ENCODE peak calls at places on chromosomes 1 and 21, in five cellular contexts. One of them, this sample, is unnamed.

GRCh38 chr1:150575518-150576366 is 3.7 kb downstream of the MCL1 start:
- DNase-seq in CD8-positive, alpha-beta T cell: no peak
- DNase-seq in lung microvascular endothelial cell: peak
- DNase-seq in stomach: no peak
- DNase-seq in HCEC 1CT: no peak
- DNase-seq in this sample: peak

GRCh38 chr1:224427346-224427745 is 7.3 kb downstream of the WDR26 start:
- DNase-seq in CD8-positive, alpha-beta T cell: no peak
- DNase-seq in lung microvascular endothelial cell: peak
- DNase-seq in stomach: no peak
- DNase-seq in HCEC 1CT: peak
- DNase-seq in this sample: peak

GRCh38 chr1:209610378-209610905 is 26.9 kb downstream of the CAMK1G start:
- DNase-seq in CD8-positive, alpha-beta T cell: no peak
- DNase-seq in lung microvascular endothelial cell: no peak
- DNase-seq in stomach: no peak
- DNase-seq in HCEC 1CT: no peak
- DNase-seq in this sample: no peak

GRCh38 chr1:93344886-93345632 is 648 bp upstream of the DR1 start:
- DNase-seq in CD8-positive, alpha-beta T cell: no peak
- DNase-seq in lung microvascular endothelial cell: no peak
- DNase-seq in stomach: no peak
- DNase-seq in HCEC 1CT: peak
- DNase-seq in this sample: no peak

GRCh38 chr1:229205854-229206253 is 65.1 kb upstream of the RAB4A start:
- DNase-seq in CD8-positive, alpha-beta T cell: no peak
- DNase-seq in lung microvascular endothelial cell: no peak
- DNase-seq in stomach: no peak
- DNase-seq in HCEC 1CT: no peak
- DNase-seq in this sample: no peak

GRCh38 chr21:14987370-14988170 is 77.2 kb downstream of the NRIP1 start:
- DNase-seq in CD8-positive, alpha-beta T cell: no peak
- DNase-seq in lung microvascular endothelial cell: no peak
- DNase-seq in stomach: no peak
- DNase-seq in HCEC 1CT: no peak
- DNase-seq in this sample: no peak

GRCh38 chr21:31476551-31477120 is 132.6 kb upstream of the TIAM1 start:
- DNase-seq in CD8-positive, alpha-beta T cell: no peak
- DNase-seq in lung microvascular endothelial cell: no peak
- DNase-seq in stomach: no peak
- DNase-seq in HCEC 1CT: no peak
- DNase-seq in this sample: no peak

GRCh38 chr1:72434070-72434469 is 151.7 kb upstream of the NEGR1 start:
- DNase-seq in CD8-positive, alpha-beta T cell: no peak
- DNase-seq in lung microvascular endothelial cell: no peak
- DNase-seq in stomach: no peak
- DNase-seq in HCEC 1CT: no peak
- DNase-seq in this sample: no peak

GRCh38 chr1:38341694-38342093 is 295.1 kb upstream of the POU3F1 start:
- DNase-seq in CD8-positive, alpha-beta T cell: no peak
- DNase-seq in lung microvascular endothelial cell: no peak
- DNase-seq in stomach: no peak
- DNase-seq in HCEC 1CT: no peak
- DNase-seq in this sample: no peak

GRCh38 chr1:36857761-36858160 is 176.6 kb downstream of the GRIK3 start:
- DNase-seq in CD8-positive, alpha-beta T cell: no peak
- DNase-seq in lung microvascular endothelial cell: no peak
- DNase-seq in stomach: no peak
- DNase-seq in HCEC 1CT: no peak
- DNase-seq in this sample: no peak

GRCh38 chr1:49728377-49728776 is 295.4 kb downstream of the AGBL4 start:
- DNase-seq in CD8-positive, alpha-beta T cell: no peak
- DNase-seq in lung microvascular endothelial cell: peak
- DNase-seq in stomach: no peak
- DNase-seq in HCEC 1CT: no peak
- DNase-seq in this sample: peak

GRCh38 chr1:152980676-152981075 is 3.2 kb upstream of the SPRR1A start:
- DNase-seq in CD8-positive, alpha-beta T cell: no peak
- DNase-seq in lung microvascular endothelial cell: no peak
- DNase-seq in stomach: no peak
- DNase-seq in HCEC 1CT: no peak
- DNase-seq in this sample: no peak

GRCh38 chr1:219660666-219661463 is 48.0 kb upstream of the ZC3H11B start:
- DNase-seq in CD8-positive, alpha-beta T cell: no peak
- DNase-seq in lung microvascular endothelial cell: peak
- DNase-seq in stomach: peak
- DNase-seq in HCEC 1CT: peak
- DNase-seq in this sample: peak

GRCh38 chr1:26094677-26095383 is 16.8 kb upstream of the PDIK1L start:
- DNase-seq in CD8-positive, alpha-beta T cell: no peak
- DNase-seq in lung microvascular endothelial cell: peak
- DNase-seq in stomach: no peak
- DNase-seq in HCEC 1CT: no peak
- DNase-seq in this sample: peak

GRCh38 chr1:94296018-94296417 is 58.6 kb upstream of the ARHGAP29 start:
- DNase-seq in CD8-positive, alpha-beta T cell: no peak
- DNase-seq in lung microvascular endothelial cell: peak
- DNase-seq in stomach: no peak
- DNase-seq in HCEC 1CT: peak
- DNase-seq in this sample: peak

GRCh38 chr1:185279571-185279970 is 37.5 kb downstream of the IVNS1ABP start:
- DNase-seq in CD8-positive, alpha-beta T cell: no peak
- DNase-seq in lung microvascular endothelial cell: no peak
- DNase-seq in stomach: no peak
- DNase-seq in HCEC 1CT: peak
- DNase-seq in this sample: peak

GRCh38 chr1:226872455-226872854 is 2.0 kb downstream of the PSEN2 start:
- DNase-seq in CD8-positive, alpha-beta T cell: no peak
- DNase-seq in lung microvascular endothelial cell: peak
- DNase-seq in stomach: no peak
- DNase-seq in HCEC 1CT: no peak
- DNase-seq in this sample: peak

GRCh38 chr1:62068978-62069377 is 125.7 kb upstream of the L1TD1 start:
- DNase-seq in CD8-positive, alpha-beta T cell: no peak
- DNase-seq in lung microvascular endothelial cell: peak
- DNase-seq in stomach: no peak
- DNase-seq in HCEC 1CT: no peak
- DNase-seq in this sample: peak

GRCh38 chr21:46254208-46254975 is 25.8 kb upstream of the LSS start:
- DNase-seq in CD8-positive, alpha-beta T cell: no peak
- DNase-seq in lung microvascular endothelial cell: no peak
- DNase-seq in stomach: no peak
- DNase-seq in HCEC 1CT: no peak
- DNase-seq in this sample: no peak

GRCh38 chr1:201538618-201539551 is at the start of gene NAV1:
- DNase-seq in CD8-positive, alpha-beta T cell: no peak
- DNase-seq in lung microvascular endothelial cell: peak
- DNase-seq in stomach: peak
- DNase-seq in HCEC 1CT: peak
- DNase-seq in this sample: peak

This sample was measured in fibroblast of lung.